ENCODE peak calls at places on chromosomes 11 and 22, in six cellular contexts. One of them, this sample, is unnamed.

GRCh38 chr11:79220171-79220570 is 220.7 kb downstream of the TENM4 start:
- DNase-seq in cardiac fibroblast: no peak
- DNase-seq in fibroblast of pulmonary artery: no peak
- DNase-seq in dorsolateral prefrontal cortex: no peak
- DNase-seq in A549: no peak
- DNase-seq in AG09319: no peak
- DNase-seq in this sample: no peak

GRCh38 chr11:73218106-73218829 is at the start of gene P2RY2:
- DNase-seq in AG09319: no peak
- DNase-seq in fibroblast of pulmonary artery: peak; percentile 24
- DNase-seq in A549: peak; percentile 72
- DNase-seq in cardiac fibroblast: peak; percentile 27
- DNase-seq in dorsolateral prefrontal cortex: no peak
- DNase-seq in this sample: peak; percentile 59

GRCh38 chr22:28742562-28742962 is 723 bp downstream of the HSCB start:
- DNase-seq in AG09319: no peak
- DNase-seq in cardiac fibroblast: no peak
- DNase-seq in fibroblast of pulmonary artery: no peak
- DNase-seq in A549: no peak
- DNase-seq in dorsolateral prefrontal cortex: no peak
- DNase-seq in this sample: no peak

GRCh38 chr11:118924591-118925585 is 838 bp downstream of the BCL9L start:
- DNase-seq in cardiac fibroblast: peak; percentile 43
- DNase-seq in fibroblast of pulmonary artery: no peak
- DNase-seq in dorsolateral prefrontal cortex: no peak
- DNase-seq in AG09319: no peak
- DNase-seq in A549: peak; percentile 49
- DNase-seq in this sample: peak; percentile 87

GRCh38 chr11:73382747-73383146 is 6.5 kb downstream of the RELT start:
- DNase-seq in fibroblast of pulmonary artery: no peak
- DNase-seq in AG09319: no peak
- DNase-seq in dorsolateral prefrontal cortex: no peak
- DNase-seq in A549: no peak
- DNase-seq in cardiac fibroblast: no peak
- DNase-seq in this sample: no peak

GRCh38 chr22:37283393-37283937 is 1.2 kb downstream of the CYTH4 start:
- DNase-seq in A549: no peak
- DNase-seq in dorsolateral prefrontal cortex: no peak
- DNase-seq in cardiac fibroblast: no peak
- DNase-seq in AG09319: no peak
- DNase-seq in fibroblast of pulmonary artery: no peak
- DNase-seq in this sample: no peak

GRCh38 chr22:46769191-46769675 is 6.8 kb downstream of the TBC1D22A start:
- DNase-seq in AG09319: no peak
- DNase-seq in cardiac fibroblast: no peak
- DNase-seq in A549: no peak
- DNase-seq in dorsolateral prefrontal cortex: no peak
- DNase-seq in fibroblast of pulmonary artery: no peak
- DNase-seq in this sample: no peak

GRCh38 chr11:57680552-57680874 is 12.6 kb downstream of the ZDHHC5 start:
- DNase-seq in A549: no peak
- DNase-seq in dorsolateral prefrontal cortex: no peak
- DNase-seq in fibroblast of pulmonary artery: peak; percentile 28
- DNase-seq in cardiac fibroblast: peak; percentile 49
- DNase-seq in AG09319: no peak
- DNase-seq in this sample: no peak

GRCh38 chr11:10317776-10318526 is 13.1 kb downstream of the ADM start:
- DNase-seq in AG09319: no peak
- DNase-seq in cardiac fibroblast: no peak
- DNase-seq in fibroblast of pulmonary artery: no peak
- DNase-seq in A549: no peak
- DNase-seq in dorsolateral prefrontal cortex: no peak
- DNase-seq in this sample: peak; percentile 43

GRCh38 chr11:121716060-121716459 is 263.3 kb upstream of the SORL1-AS1 start:
- DNase-seq in A549: no peak
- DNase-seq in dorsolateral prefrontal cortex: no peak
- DNase-seq in AG09319: no peak
- DNase-seq in cardiac fibroblast: peak; percentile 24
- DNase-seq in fibroblast of pulmonary artery: peak; percentile 8
- DNase-seq in this sample: no peak

GRCh38 chr11:132864811-132865576 is 667.3 kb downstream of the OPCML start:
- DNase-seq in A549: peak; percentile 8
- DNase-seq in fibroblast of pulmonary artery: no peak
- DNase-seq in cardiac fibroblast: no peak
- DNase-seq in dorsolateral prefrontal cortex: no peak
- DNase-seq in AG09319: no peak
- DNase-seq in this sample: no peak

GRCh38 chr22:44999231-44999630 is 10.6 kb downstream of the PHF21B start:
- DNase-seq in AG09319: no peak
- DNase-seq in A549: no peak
- DNase-seq in cardiac fibroblast: no peak
- DNase-seq in fibroblast of pulmonary artery: no peak
- DNase-seq in dorsolateral prefrontal cortex: no peak
- DNase-seq in this sample: no peak

GRCh38 chr11:103536335-103536722 is 427.1 kb downstream of the DYNC2H1 start:
- DNase-seq in fibroblast of pulmonary artery: no peak
- DNase-seq in dorsolateral prefrontal cortex: no peak
- DNase-seq in AG09319: no peak
- DNase-seq in A549: no peak
- DNase-seq in cardiac fibroblast: no peak
- DNase-seq in this sample: no peak

GRCh38 chr11:73597340-73597955 is 464 bp downstream of the FAM168A start:
- DNase-seq in AG09319: no peak
- DNase-seq in A549: no peak
- DNase-seq in dorsolateral prefrontal cortex: no peak
- DNase-seq in fibroblast of pulmonary artery: no peak
- DNase-seq in cardiac fibroblast: no peak
- DNase-seq in this sample: no peak

GRCh38 chr11:44301856-44302231 is 8.1 kb downstream of the ALX4 start:
- DNase-seq in dorsolateral prefrontal cortex: no peak
- DNase-seq in A549: peak; percentile 74
- DNase-seq in cardiac fibroblast: peak; percentile 70
- DNase-seq in AG09319: no peak
- DNase-seq in fibroblast of pulmonary artery: no peak
- DNase-seq in this sample: no peak

GRCh38 chr11:69005631-69006368 is 7.2 kb downstream of the MRGPRF start:
- DNase-seq in dorsolateral prefrontal cortex: no peak
- DNase-seq in cardiac fibroblast: no peak
- DNase-seq in A549: no peak
- DNase-seq in AG09319: no peak
- DNase-seq in fibroblast of pulmonary artery: no peak
- DNase-seq in this sample: no peak

GRCh38 chr11:101523634-101524260 is 60.1 kb downstream of the TRPC6 start:
- DNase-seq in fibroblast of pulmonary artery: no peak
- DNase-seq in cardiac fibroblast: no peak
- DNase-seq in A549: no peak
- DNase-seq in dorsolateral prefrontal cortex: no peak
- DNase-seq in AG09319: no peak
- DNase-seq in this sample: no peak

GRCh38 chr22:23762866-23763578 is at the start of gene C22orf15:
- DNase-seq in AG09319: no peak
- DNase-seq in A549: no peak
- DNase-seq in fibroblast of pulmonary artery: peak; percentile 44
- DNase-seq in cardiac fibroblast: no peak
- DNase-seq in dorsolateral prefrontal cortex: no peak
- DNase-seq in this sample: no peak

GRCh38 chr11:3196161-3197043 is 22.2 kb downstream of the MRGPRG start:
- DNase-seq in cardiac fibroblast: no peak
- DNase-seq in A549: no peak
- DNase-seq in dorsolateral prefrontal cortex: no peak
- DNase-seq in fibroblast of pulmonary artery: no peak
- DNase-seq in AG09319: no peak
- DNase-seq in this sample: peak; percentile 18

GRCh38 chr11:78022397-78023396 is at the start of gene KCTD14:
- DNase-seq in cardiac fibroblast: peak; percentile 11
- DNase-seq in AG09319: no peak
- DNase-seq in fibroblast of pulmonary artery: no peak
- DNase-seq in A549: no peak
- DNase-seq in dorsolateral prefrontal cortex: no peak
- DNase-seq in this sample: no peak

GRCh38 chr11:128310005-128310404 is 277.4 kb downstream of the ETS1 start:
- DNase-seq in AG09319: no peak
- DNase-seq in cardiac fibroblast: no peak
- DNase-seq in fibroblast of pulmonary artery: no peak
- DNase-seq in dorsolateral prefrontal cortex: no peak
- DNase-seq in A549: no peak
- DNase-seq in this sample: no peak

GRCh38 chr22:29225422-29226090 is 19.9 kb downstream of the EMID1 start:
- DNase-seq in A549: no peak
- DNase-seq in cardiac fibroblast: peak; percentile 44
- DNase-seq in AG09319: no peak
- DNase-seq in fibroblast of pulmonary artery: peak; percentile 22
- DNase-seq in dorsolateral prefrontal cortex: no peak
- DNase-seq in this sample: no peak

GRCh38 chr22:38104084-38104483 is 6.4 kb downstream of the BAIAP2L2 start:
- DNase-seq in A549: peak; percentile 50
- DNase-seq in AG09319: no peak
- DNase-seq in fibroblast of pulmonary artery: peak; percentile 40
- DNase-seq in dorsolateral prefrontal cortex: no peak
- DNase-seq in cardiac fibroblast: peak; percentile 38
- DNase-seq in this sample: peak; percentile 39

GRCh38 chr11:10892250-10892649 is 34.4 kb upstream of the ZBED5 start:
- DNase-seq in dorsolateral prefrontal cortex: no peak
- DNase-seq in cardiac fibroblast: no peak
- DNase-seq in AG09319: no peak
- DNase-seq in fibroblast of pulmonary artery: no peak
- DNase-seq in A549: no peak
- DNase-seq in this sample: no peak

DNA sequence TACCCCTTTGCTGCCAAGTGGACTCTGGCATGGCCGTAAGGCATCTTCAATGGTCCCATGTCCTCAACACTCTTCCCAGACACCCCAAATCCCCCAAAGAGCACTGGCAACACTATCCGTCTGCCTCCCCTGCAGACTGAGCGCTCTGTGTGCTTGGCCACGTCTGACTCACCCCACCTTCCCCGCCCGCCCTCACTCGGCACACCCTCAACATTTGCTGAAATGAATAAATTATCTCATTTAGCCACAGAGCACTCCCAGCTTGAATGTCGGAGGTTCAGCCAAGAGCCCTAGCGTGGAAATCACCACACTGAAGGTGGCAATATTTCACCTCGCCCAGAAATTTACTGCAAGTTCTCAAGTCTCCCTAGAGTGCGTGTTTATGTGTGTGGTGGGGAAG is 46.5 kb upstream of the TCF20 start:
- DNase-seq in AG09319: no peak
- DNase-seq in fibroblast of pulmonary artery: peak; percentile 17
- DNase-seq in cardiac fibroblast: peak; percentile 5
- DNase-seq in A549: no peak
- DNase-seq in dorsolateral prefrontal cortex: peak; percentile 51
- DNase-seq in this sample: no peak
- TF ChIP-seq CTCF in AG09319: no peak
- TF ChIP-seq CTCF in fibroblast of pulmonary artery: no peak
- TF ChIP-seq CTCF in cardiac fibroblast: no peak
- TF ChIP-seq CTCF in A549: no peak
- TF ChIP-seq CTCF in dorsolateral prefrontal cortex: no peak
- TF ChIP-seq CTCF in this sample: no peak

GRCh38 chr22:21917959-21918261 is 34.7 kb downstream of the PPM1F start:
- DNase-seq in fibroblast of pulmonary artery: no peak
- DNase-seq in AG09319: no peak
- DNase-seq in A549: no peak
- DNase-seq in cardiac fibroblast: no peak
- DNase-seq in dorsolateral prefrontal cortex: no peak
- DNase-seq in this sample: no peak

GRCh38 chr22:21916309-21916918 is 36.2 kb downstream of the PPM1F start:
- DNase-seq in fibroblast of pulmonary artery: no peak
- DNase-seq in AG09319: no peak
- DNase-seq in dorsolateral prefrontal cortex: no peak
- DNase-seq in A549: no peak
- DNase-seq in cardiac fibroblast: no peak
- DNase-seq in this sample: no peak

GRCh38 chr22:21918466-21919185 is 34.0 kb downstream of the PPM1F start:
- DNase-seq in cardiac fibroblast: no peak
- DNase-seq in dorsolateral prefrontal cortex: no peak
- DNase-seq in AG09319: no peak
- DNase-seq in A549: no peak
- DNase-seq in fibroblast of pulmonary artery: no peak
- DNase-seq in this sample: no peak

GRCh38 chr22:21915624-21916308 is 36.9 kb downstream of the PPM1F start:
- DNase-seq in fibroblast of pulmonary artery: no peak
- DNase-seq in A549: no peak
- DNase-seq in cardiac fibroblast: no peak
- DNase-seq in dorsolateral prefrontal cortex: no peak
- DNase-seq in AG09319: no peak
- DNase-seq in this sample: no peak

GRCh38 chr22:21917206-21917958 is 35.3 kb downstream of the PPM1F start:
- DNase-seq in AG09319: no peak
- DNase-seq in A549: no peak
- DNase-seq in cardiac fibroblast: no peak
- DNase-seq in fibroblast of pulmonary artery: peak; percentile 37
- DNase-seq in dorsolateral prefrontal cortex: no peak
- DNase-seq in this sample: no peak
- TF ChIP-seq CTCF in AG09319: no peak
- TF ChIP-seq CTCF in A549: no peak
- TF ChIP-seq CTCF in cardiac fibroblast: no peak
- TF ChIP-seq CTCF in fibroblast of pulmonary artery: no peak
- TF ChIP-seq CTCF in dorsolateral prefrontal cortex: no peak
- TF ChIP-seq CTCF in this sample: no peak

DNA sequence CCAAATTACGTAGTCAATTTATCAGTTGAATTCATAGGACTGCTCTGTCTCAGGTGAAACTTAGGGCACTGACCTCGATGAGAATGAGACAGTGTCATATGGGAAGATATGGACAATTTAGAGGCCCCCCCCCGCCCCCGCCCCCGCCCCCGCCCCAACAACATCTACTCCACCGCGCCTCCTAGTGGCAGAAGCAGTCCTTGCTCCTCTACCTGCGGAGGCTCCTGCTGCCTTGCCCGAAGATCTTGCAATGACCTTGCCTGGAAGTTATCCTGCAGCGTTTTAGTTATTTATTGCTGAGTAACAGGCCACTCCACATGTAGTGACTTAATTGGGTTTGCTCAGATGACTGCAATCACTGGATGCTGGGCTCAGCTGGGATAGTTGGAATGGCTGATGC is 15.1 kb downstream of the SERPINH1 start:
- DNase-seq in AG09319: no peak
- DNase-seq in cardiac fibroblast: peak; percentile 48
- DNase-seq in fibroblast of pulmonary artery: no peak
- DNase-seq in dorsolateral prefrontal cortex: no peak
- DNase-seq in A549: peak; percentile 37
- DNase-seq in this sample: peak; percentile 56
- TF ChIP-seq CTCF in AG09319: peak; percentile 58
- TF ChIP-seq CTCF in cardiac fibroblast: peak; percentile 55
- TF ChIP-seq CTCF in fibroblast of pulmonary artery: peak; percentile 59
- TF ChIP-seq CTCF in dorsolateral prefrontal cortex: peak; percentile 59
- TF ChIP-seq CTCF in A549: peak; percentile 47
- TF ChIP-seq CTCF in this sample: peak; percentile 49

DNA sequence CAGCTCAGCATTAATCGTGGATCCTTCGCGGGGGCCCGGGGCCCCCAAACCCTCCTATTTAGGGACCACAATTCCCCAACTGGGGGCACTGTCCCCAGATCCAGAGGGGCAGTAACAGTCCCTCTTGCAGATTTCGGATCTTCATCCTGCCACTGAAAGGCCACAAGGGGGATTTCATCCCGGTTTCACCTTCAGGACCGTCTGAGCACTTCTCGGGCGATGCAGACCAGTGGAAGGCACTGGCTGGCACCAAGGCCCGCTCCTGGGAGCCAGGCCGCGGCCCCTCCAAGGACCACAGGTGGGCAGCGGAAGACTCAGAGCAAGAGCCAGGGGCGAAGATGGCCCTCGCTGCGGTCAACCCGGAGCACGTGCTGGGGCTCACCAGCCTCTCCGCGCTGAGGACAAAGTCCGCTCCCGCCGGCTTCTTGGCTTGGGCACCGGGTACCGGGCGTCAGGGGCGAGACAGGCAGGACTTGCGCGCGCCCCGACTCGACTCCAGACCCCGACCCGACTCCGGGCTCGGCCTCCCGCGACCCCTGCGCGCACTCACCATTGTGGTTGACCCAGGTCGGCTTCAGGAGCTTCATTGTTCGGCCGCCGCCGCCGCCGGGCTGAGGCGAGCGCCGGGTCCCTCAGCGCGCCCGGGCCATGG is 517 bp downstream of the HIRA start:
- DNase-seq in dorsolateral prefrontal cortex: no peak
- DNase-seq in AG09319: no peak
- DNase-seq in fibroblast of pulmonary artery: peak; percentile 30
- DNase-seq in cardiac fibroblast: peak; percentile 38
- DNase-seq in A549: peak; percentile 26
- DNase-seq in this sample: peak; percentile 45
- TF ChIP-seq CTCF in dorsolateral prefrontal cortex: no peak
- TF ChIP-seq CTCF in AG09319: peak; percentile 4
- TF ChIP-seq CTCF in fibroblast of pulmonary artery: peak; percentile 19
- TF ChIP-seq CTCF in cardiac fibroblast: peak; percentile 27
- TF ChIP-seq CTCF in A549: no peak
- TF ChIP-seq CTCF in this sample: no peak

This sample was measured in GM13977.